ENCODE peak calls at places on chromosomes 12 and 14, in eight cellular contexts. L, W, E, M, Q, N, P and V are unnamed samples.

GRCh38 chr14:72990171-72990570 is 36.7 kb downstream of the ZFYVE1 start:
- DNase-seq in L (no peak), P (no peak), M (no peak), W (no peak), E (no peak), Q (no peak), N (no peak), V (no peak)

GRCh38 chr14:69490219-69490918 is 5.8 kb downstream of the PLEKHD1 start:
- DNase-seq in L (no peak), M (no peak), P (no peak), N (no peak), W (no peak), Q (no peak), E (no peak), V (no peak)

GRCh38 chr12:52010152-52010622 is 3.4 kb downstream of the TAMALIN start:
- DNase-seq in M (no peak), E (peak), N (no peak), L (peak), P (no peak), Q (peak), W (peak), V (no peak)

GRCh38 chr14:38870437-38870836 is 232.6 kb downstream of the SEC23A start:
- DNase-seq in P (no peak), Q (no peak), N (no peak), M (no peak), W (no peak), L (no peak), E (no peak), V (no peak)

GRCh38 chr12:100017056-100017455 is 32.3 kb upstream of the ANKS1B start:
- DNase-seq in E (no peak), P (no peak), L (no peak), M (peak), W (no peak), N (no peak), Q (no peak), V (peak)

GRCh38 chr12:47878918-47879481 is 25.8 kb downstream of the VDR start:
- DNase-seq in W (no peak), M (no peak), E (no peak), Q (no peak), N (no peak), P (no peak), L (no peak), V (no peak)

GRCh38 chr12:108511633-108512540 is 3.2 kb upstream of the FICD start:
- DNase-seq in E (peak), P (peak), M (peak), L (peak), Q (peak), N (no peak), W (peak), V (peak)

GRCh38 chr12:110920324-110920910 is at the start of gene MYL2:
- DNase-seq in P (no peak), Q (no peak), E (no peak), W (no peak), N (no peak), M (no peak), L (no peak), V (no peak)

GRCh38 chr12:107610030-107610859 is 75.4 kb upstream of the PWP1 start:
- DNase-seq in M (peak), L (peak), P (no peak), Q (peak), W (no peak), E (peak), N (no peak), V (no peak)

GRCh38 chr14:54498095-54498531 is 9.3 kb upstream of the GMFB start:
- DNase-seq in W (no peak), Q (no peak), P (no peak), M (no peak), N (no peak), L (peak), E (no peak), V (no peak)

GRCh38 chr12:11822071-11822818 is 172.8 kb downstream of the ETV6 start:
- DNase-seq in Q (no peak), W (no peak), M (peak), P (no peak), N (no peak), E (no peak), L (peak), V (peak)

GRCh38 chr14:102774391-102775153 is 2.7 kb upstream of the TRAF3 start:
- DNase-seq in E (peak), Q (peak), M (peak), P (peak), W (no peak), L (peak), N (peak), V (peak)

GRCh38 chr14:57970594-57970993 is 104.7 kb upstream of the SLC35F4 start:
- DNase-seq in E (no peak), N (no peak), Q (no peak), L (no peak), M (no peak), P (no peak), W (no peak), V (no peak)

GRCh38 chr12:47837190-47838171 is 17.8 kb upstream of the HDAC7 start:
- DNase-seq in Q (peak), W (peak), M (peak), L (peak), E (peak), P (peak), N (peak), V (peak)

GRCh38 chr12:64042901-64043300 is 179.2 kb downstream of the KICS2 start:
- DNase-seq in N (no peak), W (no peak), P (no peak), E (no peak), M (no peak), L (peak), Q (no peak), V (no peak)

GRCh38 chr12:98151984-98152383 is 363.4 kb upstream of the TMPO start:
- DNase-seq in Q (no peak), N (no peak), E (no peak), P (no peak), L (no peak), M (no peak), W (no peak), V (no peak)

GRCh38 chr12:218221-218620 is 4.3 kb upstream of the SLC6A12 start:
- DNase-seq in P (no peak), N (no peak), L (no peak), M (no peak), Q (no peak), E (no peak), W (no peak), V (no peak)

GRCh38 chr14:38078393-38078792 is 129.3 kb upstream of the SSTR1 start:
- DNase-seq in W (peak), L (no peak), M (no peak), P (peak), E (no peak), Q (no peak), N (no peak), V (no peak)

GRCh38 chr12:100565987-100566545 is 7.4 kb upstream of the GAS2L3 start:
- DNase-seq in L (no peak), M (no peak), E (no peak), P (no peak), W (no peak), N (no peak), Q (no peak), V (no peak)

GRCh38 chr12:24586293-24586692 is 362.6 kb downstream of the BCAT1 start:
- DNase-seq in M (no peak), N (no peak), Q (no peak), L (no peak), P (no peak), W (no peak), E (no peak), V (no peak)

GRCh38 chr12:49542592-49543160 is 3.8 kb downstream of the KCNH3 start:
- DNase-seq in N (no peak), P (no peak), M (no peak), L (no peak), Q (no peak), E (no peak), W (no peak), V (no peak)

GRCh38 chr14:43145361-43145760 is 1361.7 kb downstream of the FSCB start:
- DNase-seq in P (no peak), N (no peak), L (no peak), Q (no peak), E (no peak), M (peak), W (no peak), V (no peak)

GRCh38 chr14:75229923-75230792 is 48.5 kb upstream of the FOS start:
- DNase-seq in L (peak), W (no peak), Q (peak), M (peak), N (no peak), E (peak), P (peak), V (peak)

GRCh38 chr14:78007160-78007559 is 163.0 kb upstream of the NRXN3 start:
- DNase-seq in P (no peak), Q (no peak), W (no peak), E (no peak), L (no peak), M (no peak), N (no peak), V (no peak)

GRCh38 chr14:101176535-101177205 is 273.1 kb upstream of the RTL1 start:
- DNase-seq in W (no peak), M (no peak), Q (no peak), E (no peak), L (no peak), P (no peak), N (no peak), V (no peak)

GRCh38 chr14:74637184-74637562 is 25.1 kb upstream of the LTBP2 start:
- DNase-seq in N (no peak), P (no peak), L (no peak), M (no peak), Q (no peak), W (no peak), E (no peak), V (no peak)

GRCh38 chr14:64541261-64541970 is 875 bp downstream of the HSPA2 start:
- DNase-seq in E (no peak), M (no peak), W (no peak), N (no peak), Q (no peak), P (no peak), L (peak), V (no peak)

GRCh38 chr12:64452559-64453329 is 824 bp downstream of the TBK1 start:
- DNase-seq in E (peak), N (peak), Q (peak), W (no peak), M (peak), P (no peak), L (peak), V (peak)

GRCh38 chr12:98744692-98745091 is 99.6 kb downstream of the APAF1 start:
- DNase-seq in M (no peak), Q (no peak), P (no peak), E (no peak), L (no peak), N (no peak), W (no peak), V (no peak)

GRCh38 chr12:78470354-78471195 is 394.0 kb upstream of the SYT1 start:
- DNase-seq in M (peak), E (peak), N (no peak), P (no peak), Q (peak), W (no peak), L (peak), V (peak)